ENCODE peak calls at places on chromosomes 11 and 22, in six cellular contexts. L is HepG2, A is GM12891, V is H1, P is K562, Z is GM12878. E is an unnamed sample.

GRCh38 chr11:87356428-87356827 is 318.7 kb downstream of the TMEM135 start:
- DNase-seq in P (no peak), L (no peak), V (no peak), Z (no peak), A (no peak), E (no peak)

GRCh38 chr22:22663861-22664800 is 19.7 kb downstream of the GGTLC2 start:
- DNase-seq in L (no peak), Z (no peak), P (no peak), A (no peak), V (no peak), E (no peak)

GRCh38 chr11:45794169-45794568 is 10.8 kb upstream of the SLC35C1 start:
- DNase-seq in A (no peak), Z (no peak), P (no peak), L (no peak), V (peak), E (no peak)

GRCh38 chr11:85718991-85719807 is 33.2 kb upstream of the CCDC89 start:
- DNase-seq in Z (no peak), L (peak), V (peak), P (no peak), A (no peak), E (no peak)

GRCh38 chr11:111912535-111912934 is at the start of gene HSPB2:
- DNase-seq in Z (no peak), A (no peak), P (no peak), L (no peak), V (no peak), E (no peak)

GRCh38 chr11:1757861-1758610 is 5.7 kb downstream of the CTSD start:
- DNase-seq in Z (no peak), A (no peak), V (no peak), L (no peak), P (no peak), E (peak)

GRCh38 chr11:48063424-48063978 is 83.1 kb downstream of the PTPRJ start:
- DNase-seq in V (no peak), L (no peak), P (no peak), Z (no peak), A (no peak), E (no peak)

GRCh38 chr11:61775606-61776554 is 16.5 kb downstream of the TMEM258 start:
- DNase-seq in Z (no peak), P (no peak), V (no peak), A (no peak), L (no peak), E (no peak)

GRCh38 chr11:64877390-64878222 is 815 bp downstream of the EHD1 start:
- DNase-seq in A (no peak), P (peak), L (no peak), Z (no peak), V (no peak), E (no peak)

GRCh38 chr11:64765291-64765803 is 5.6 kb upstream of the PYGM start:
- DNase-seq in P (no peak), Z (no peak), A (no peak), L (no peak), V (no peak), E (no peak)

GRCh38 chr11:85724750-85725465 is 38.9 kb upstream of the CCDC89 start:
- DNase-seq in A (no peak), Z (no peak), P (no peak), V (no peak), L (no peak), E (no peak)

GRCh38 chr11:1864831-1865665 is 12.2 kb downstream of the LSP1 start:
- DNase-seq in V (no peak), Z (no peak), P (no peak), L (no peak), A (no peak), E (no peak)

GRCh38 chr11:99687320-99687719 is 666.6 kb downstream of the CNTN5 start:
- DNase-seq in V (no peak), A (no peak), P (no peak), Z (no peak), L (no peak), E (no peak)

GRCh38 chr22:29689872-29690213 is 30.0 kb upstream of the CABP7 start:
- DNase-seq in L (peak), A (no peak), P (peak), V (peak), Z (no peak), E (no peak)

GRCh38 chr11:96144553-96144952 is 198.4 kb downstream of the MAML2 start:
- DNase-seq in P (no peak), V (no peak), A (no peak), L (no peak), Z (no peak), E (no peak)

GRCh38 chr11:71490731-71491390 is 36.2 kb upstream of the KRTAP5-7 start:
- DNase-seq in P (no peak), Z (no peak), A (no peak), L (no peak), V (peak), E (no peak)

GRCh38 chr11:94787798-94788197 is 19.6 kb downstream of the AMOTL1 start:
- DNase-seq in V (no peak), Z (no peak), A (no peak), P (peak), L (no peak), E (no peak)

GRCh38 chr11:28628412-28628811 is 520.2 kb downstream of the METTL15 start:
- DNase-seq in P (no peak), A (no peak), Z (no peak), V (no peak), L (no peak), E (no peak)

GRCh38 chr11:116691779-116692178 is 81.0 kb downstream of the BUD13 start:
- DNase-seq in Z (no peak), P (peak), V (peak), A (peak), L (peak), E (peak)

GRCh38 chr11:112289588-112290461 is 29.2 kb upstream of the PLET1 start:
- DNase-seq in L (peak), Z (no peak), V (peak), A (peak), P (peak), E (peak)

GRCh38 chr11:102007567-102008437 is 39.4 kb upstream of the CFAP300 start:
- DNase-seq in Z (peak), A (no peak), L (peak), P (peak), V (no peak), E (no peak)

GRCh38 chr11:15468471-15468870 is 353.7 kb downstream of the INSC start:
- DNase-seq in L (no peak), Z (no peak), V (no peak), P (no peak), A (no peak), E (no peak)

GRCh38 chr11:85627332-85627997 is at the start of gene DLG2:
- DNase-seq in V (no peak), L (no peak), Z (no peak), P (peak), A (no peak), E (no peak)

GRCh38 chr11:9025101-9025850 is 21.5 kb upstream of the NRIP3 start:
- DNase-seq in V (no peak), P (no peak), Z (no peak), L (no peak), A (no peak), E (no peak)

GRCh38 chr11:14249121-14249963 is 109.6 kb downstream of the RRAS2 start:
- DNase-seq in V (peak), Z (no peak), P (peak), L (peak), A (no peak), E (no peak)

GRCh38 chr22:38694945-38695344 is 5.8 kb downstream of the JOSD1 start:
- DNase-seq in V (no peak), P (no peak), L (no peak), Z (no peak), A (no peak), E (no peak)
- TF ChIP-seq POLR2A in V (no peak), P (no peak), L (no peak), Z (no peak), A (no peak), E (no peak)

GRCh38 chr22:28348613-28349012 is 331.0 kb downstream of the TTC28 start:
- DNase-seq in L (no peak), V (no peak), A (no peak), P (no peak), Z (no peak), E (no peak)

GRCh38 chr22:28345304-28345703 is 334.3 kb downstream of the TTC28 start:
- DNase-seq in Z (no peak), L (no peak), A (no peak), V (no peak), P (no peak), E (no peak)

GRCh38 chr22:28349114-28349513 is 330.5 kb downstream of the TTC28 start:
- DNase-seq in V (no peak), Z (no peak), A (no peak), L (no peak), P (no peak), E (no peak)

GRCh38 chr22:28344893-28345292 is 334.7 kb downstream of the TTC28 start:
- DNase-seq in V (no peak), Z (no peak), L (no peak), P (no peak), A (no peak), E (no peak)

DNA sequence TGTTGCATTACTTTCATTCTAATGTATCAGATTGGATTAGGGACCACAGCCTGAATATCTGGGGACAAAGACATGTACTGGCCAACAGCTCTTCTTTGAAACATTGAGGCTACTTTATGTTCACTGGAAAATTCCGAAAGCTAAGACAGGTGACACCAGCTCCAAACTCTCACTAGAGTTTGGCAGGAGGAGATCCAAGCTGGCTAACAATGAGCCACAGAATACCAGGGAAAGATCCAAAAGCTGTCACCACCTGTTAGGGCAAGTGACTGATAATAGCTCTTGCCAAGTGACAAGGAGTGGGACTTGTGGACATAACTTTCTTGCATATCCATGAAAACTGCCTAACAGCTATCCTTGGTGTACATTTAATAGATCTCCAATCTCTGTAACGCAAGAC is 333.3 kb downstream of the TTC28 start:
- DNase-seq in L (no peak), A (no peak), V (no peak), Z (no peak), P (no peak), E (no peak)
- TF ChIP-seq TAF1 in L (no peak), A (no peak), V (no peak), Z (no peak), P (no peak), E (no peak)

GRCh38 chr11:12110714-12111481 is 508 bp downstream of the MICAL2 start:
- DNase-seq in V (peak), P (peak), L (no peak), Z (no peak), A (peak), E (peak)
- TF ChIP-seq POLR2A in V (no peak), P (no peak), L (no peak), Z (no peak), A (no peak), E (no peak)

DNA sequence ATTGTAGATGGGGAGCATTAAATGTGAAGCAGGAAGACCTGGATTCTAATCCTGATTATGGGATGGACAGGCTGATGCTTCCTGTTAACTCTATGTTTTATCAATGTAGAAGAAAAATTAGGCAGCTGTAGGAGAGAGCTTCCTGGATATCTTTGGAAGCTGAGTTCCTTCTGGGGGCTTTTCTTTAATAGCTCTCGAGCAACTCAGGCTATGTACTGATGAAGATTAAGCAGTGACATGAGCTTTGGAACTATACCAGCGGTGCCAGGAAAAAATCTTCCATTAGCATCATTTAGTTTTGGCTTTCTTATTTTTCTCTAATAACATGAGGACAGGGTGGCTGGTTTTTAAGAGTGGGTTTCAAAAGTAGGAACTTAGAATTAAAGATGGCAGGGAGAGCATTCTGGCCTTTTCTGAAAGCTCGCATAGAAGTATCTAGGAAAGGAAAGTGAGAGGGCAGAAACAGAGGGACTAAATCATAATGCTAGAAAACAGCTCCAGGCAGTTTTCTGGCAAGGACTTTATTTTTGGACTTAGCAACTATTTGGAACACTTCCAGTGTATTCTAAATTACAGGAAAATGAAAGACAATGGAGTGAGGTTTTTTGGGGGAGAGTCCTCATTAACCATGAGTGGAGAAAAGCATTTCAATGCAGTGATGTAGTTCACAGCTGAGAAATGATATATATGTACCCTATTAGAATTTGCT is 69.2 kb upstream of the RRM1 start:
- DNase-seq in V (no peak), L (no peak), Z (no peak), A (no peak), P (no peak), E (no peak)
- TF ChIP-seq TAF1 in V (no peak), L (no peak), Z (no peak), A (no peak), P (no peak), E (no peak)

GRCh38 chr11:66970808-66971442 is 4.2 kb upstream of the C11orf86 start:
- DNase-seq in L (peak), Z (no peak), P (peak), V (no peak), A (no peak), E (no peak)
- TF ChIP-seq POLR2A in L (peak), Z (no peak), P (no peak), V (no peak), A (no peak), E (no peak)

DNA sequence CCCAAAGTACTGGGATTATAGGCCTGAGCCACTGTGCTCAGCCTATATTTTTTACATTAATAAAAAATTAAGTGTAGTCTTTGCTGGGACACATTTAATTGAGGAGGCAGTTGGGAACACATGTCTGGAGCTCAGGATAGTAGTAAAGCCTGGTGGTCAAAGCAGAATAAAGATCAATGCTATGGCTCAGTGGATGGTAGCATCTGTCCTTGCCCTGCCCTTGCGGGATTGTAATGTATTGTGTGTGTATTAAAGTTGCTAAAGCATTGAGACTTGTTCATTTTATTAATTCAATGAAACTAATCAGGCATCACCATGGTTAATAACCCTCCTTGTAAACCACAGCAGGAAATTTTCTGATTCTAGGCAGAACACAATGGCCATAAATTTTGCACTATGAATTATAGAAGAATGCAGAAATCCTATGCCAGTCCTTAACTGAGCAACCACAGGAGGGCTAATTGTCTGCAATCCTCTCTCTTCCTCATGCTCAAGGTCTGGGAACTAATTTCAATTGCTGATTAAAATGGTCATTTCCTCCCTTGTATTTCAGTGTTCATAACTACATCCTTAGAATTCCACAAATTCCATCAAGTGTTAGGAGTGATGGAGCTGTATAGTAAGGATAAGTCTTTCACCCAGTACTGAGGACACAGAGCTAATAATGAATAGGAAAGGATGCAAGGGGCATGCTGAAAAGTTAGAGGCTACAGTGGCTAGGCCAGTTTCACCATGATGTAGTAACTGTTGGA is 403.2 kb upstream of the DDI1 start:
- DNase-seq in V (no peak), L (no peak), A (no peak), P (no peak), Z (no peak), E (no peak)
- TF ChIP-seq TAF1 in V (no peak), L (no peak), A (no peak), P (no peak), Z (no peak), E (no peak)

DNA sequence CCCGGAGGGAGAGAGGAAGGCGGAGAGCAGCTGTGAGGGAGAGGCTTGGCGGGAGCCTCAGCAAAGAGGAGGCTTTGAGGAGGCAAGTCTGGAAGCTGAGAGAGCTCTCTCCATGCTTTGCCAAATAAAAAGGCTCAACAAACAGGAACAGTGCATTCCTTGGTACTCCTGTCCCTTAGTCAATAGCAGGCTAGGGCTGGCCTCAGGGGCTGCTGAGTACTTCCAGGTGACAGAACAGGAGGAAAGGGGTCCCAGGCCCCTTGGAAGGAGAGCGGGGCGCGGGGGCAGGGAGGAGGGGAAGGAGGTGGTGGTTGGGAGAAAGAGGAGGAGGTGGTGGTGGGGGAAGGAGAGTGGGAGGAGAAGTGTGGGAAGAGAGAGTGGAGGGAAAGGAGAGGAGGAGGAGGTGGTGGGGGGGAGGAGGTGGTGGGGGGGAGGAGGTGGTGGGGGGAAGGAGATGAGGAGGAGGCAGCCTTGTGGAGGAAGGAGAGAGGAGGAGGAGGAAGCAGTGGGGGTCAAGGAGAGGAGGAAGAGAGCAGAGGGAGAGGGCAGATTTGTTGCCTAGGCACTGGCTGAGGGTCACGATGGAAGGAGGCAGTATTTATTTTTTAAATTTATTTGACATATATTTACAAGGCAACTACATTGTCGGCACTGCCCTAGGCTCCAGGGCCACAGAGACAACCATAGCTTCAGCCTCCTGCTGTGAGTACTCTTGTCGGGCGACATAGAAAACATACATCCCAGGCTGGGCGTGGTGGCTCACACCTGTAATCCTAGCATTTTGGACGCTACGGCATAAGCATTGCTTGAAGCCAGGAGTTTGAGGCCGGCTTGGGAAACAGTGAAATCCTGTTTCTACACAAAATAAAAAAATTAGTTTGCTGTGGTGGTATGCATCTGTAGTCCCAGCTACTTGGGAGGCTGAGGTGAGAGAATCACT is 74.2 kb upstream of the ZBED5 start:
- DNase-seq in L (no peak), V (peak), P (no peak), Z (no peak), A (no peak), E (no peak)
- TF ChIP-seq POLR2A in L (no peak), V (no peak), P (no peak), Z (no peak), A (no peak), E (no peak)

DNA sequence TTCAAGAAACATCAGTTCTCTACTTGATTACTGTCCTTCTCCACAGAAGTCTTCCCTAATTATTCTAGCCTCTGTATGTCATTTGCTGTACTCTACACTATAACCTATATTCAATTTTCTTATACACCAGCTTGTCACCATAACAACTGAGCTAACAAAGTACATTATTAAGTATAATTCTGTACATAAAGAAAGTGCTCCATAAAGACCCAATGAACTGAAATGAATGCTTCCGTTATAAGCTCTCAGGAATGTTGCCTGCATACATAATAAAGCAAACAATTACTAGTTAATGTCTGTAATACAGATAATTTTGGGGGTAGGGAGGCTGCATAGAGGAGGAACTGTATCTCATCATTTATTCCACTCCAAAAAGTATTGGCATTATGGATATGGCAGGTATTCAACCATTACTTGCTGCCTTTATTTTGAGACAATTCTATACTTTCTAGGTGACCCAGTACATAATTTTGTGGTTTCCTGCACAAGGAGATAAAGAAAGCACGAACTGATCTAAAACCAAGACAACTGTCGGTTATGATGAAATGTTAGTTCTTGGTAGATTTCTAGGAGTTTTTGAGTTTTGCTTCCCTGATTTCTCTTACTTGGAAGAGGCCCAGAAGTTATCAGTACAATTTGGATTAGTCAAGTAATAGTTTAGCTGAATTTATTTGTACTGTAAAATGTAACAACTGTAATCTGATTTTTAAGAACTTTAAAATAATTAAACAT is 202.5 kb downstream of the SBF2 start:
- DNase-seq in A (no peak), P (no peak), V (no peak), L (no peak), Z (no peak), E (no peak)
- TF ChIP-seq TAF1 in A (no peak), P (no peak), V (no peak), L (no peak), Z (no peak), E (no peak)

E was measured in GM12892.